ENCODE peak calls at places on chromosomes 3 and 15, in nine cellular contexts. One of them, this sample, is unnamed.

GRCh38 chr3:156171517-156172267 is 51.3 kb downstream of the KCNAB1 start:
- DNase-seq in activated T-helper 9 cell treated with anti-CD3 and anti-CD28 coated beads, Interleukin-2, amount 50 U/mL, for 16 hours: no peak
- DNase-seq in AG20443: no peak
- DNase-seq in renal cortical epithelial cell: no peak
- DNase-seq in CD8-positive, alpha-beta T cell: no peak
- DNase-seq in A549: no peak
- DNase-seq in HCT116: no peak
- DNase-seq in EL: no peak
- DNase-seq in Panc1: no peak
- DNase-seq in this sample: no peak

GRCh38 chr3:58639001-58639400 is 27.6 kb downstream of the FAM3D start:
- DNase-seq in activated T-helper 9 cell treated with anti-CD3 and anti-CD28 coated beads, Interleukin-2, amount 50 U/mL, for 16 hours: no peak
- DNase-seq in AG20443: no peak
- DNase-seq in renal cortical epithelial cell: no peak
- DNase-seq in CD8-positive, alpha-beta T cell: no peak
- DNase-seq in A549: no peak
- DNase-seq in HCT116: no peak
- DNase-seq in EL: peak
- DNase-seq in Panc1: no peak
- DNase-seq in this sample: no peak

GRCh38 chr3:138776961-138777360 is 57.8 kb downstream of the PIK3CB start:
- DNase-seq in activated T-helper 9 cell treated with anti-CD3 and anti-CD28 coated beads, Interleukin-2, amount 50 U/mL, for 16 hours: no peak
- DNase-seq in AG20443: no peak
- DNase-seq in renal cortical epithelial cell: no peak
- DNase-seq in CD8-positive, alpha-beta T cell: no peak
- DNase-seq in A549: no peak
- DNase-seq in HCT116: no peak
- DNase-seq in EL: no peak
- DNase-seq in Panc1: no peak
- DNase-seq in this sample: no peak

GRCh38 chr3:43742935-43743334 is 52.2 kb downstream of the ABHD5 start:
- DNase-seq in activated T-helper 9 cell treated with anti-CD3 and anti-CD28 coated beads, Interleukin-2, amount 50 U/mL, for 16 hours: no peak
- DNase-seq in AG20443: no peak
- DNase-seq in renal cortical epithelial cell: no peak
- DNase-seq in CD8-positive, alpha-beta T cell: no peak
- DNase-seq in A549: no peak
- DNase-seq in HCT116: no peak
- DNase-seq in EL: peak
- DNase-seq in Panc1: no peak
- DNase-seq in this sample: no peak

GRCh38 chr3:137948400-137949072 is 61.4 kb upstream of the CLDN18 start:
- DNase-seq in activated T-helper 9 cell treated with anti-CD3 and anti-CD28 coated beads, Interleukin-2, amount 50 U/mL, for 16 hours: no peak
- DNase-seq in AG20443: no peak
- DNase-seq in renal cortical epithelial cell: no peak
- DNase-seq in CD8-positive, alpha-beta T cell: no peak
- DNase-seq in A549: no peak
- DNase-seq in HCT116: no peak
- DNase-seq in EL: no peak
- DNase-seq in Panc1: no peak
- DNase-seq in this sample: no peak

GRCh38 chr15:58771621-58772235 is 626 bp downstream of the MINDY2 start:
- DNase-seq in activated T-helper 9 cell treated with anti-CD3 and anti-CD28 coated beads, Interleukin-2, amount 50 U/mL, for 16 hours: no peak
- DNase-seq in AG20443: peak
- DNase-seq in renal cortical epithelial cell: no peak
- DNase-seq in CD8-positive, alpha-beta T cell: peak
- DNase-seq in A549: peak
- DNase-seq in HCT116: no peak
- DNase-seq in EL: peak
- DNase-seq in Panc1: no peak
- DNase-seq in this sample: no peak

GRCh38 chr3:194575484-194576210 is 57.6 kb downstream of the TMEM44 start:
- DNase-seq in activated T-helper 9 cell treated with anti-CD3 and anti-CD28 coated beads, Interleukin-2, amount 50 U/mL, for 16 hours: no peak
- DNase-seq in AG20443: peak
- DNase-seq in renal cortical epithelial cell: peak
- DNase-seq in CD8-positive, alpha-beta T cell: no peak
- DNase-seq in A549: peak
- DNase-seq in HCT116: no peak
- DNase-seq in EL: peak
- DNase-seq in Panc1: no peak
- DNase-seq in this sample: no peak

GRCh38 chr3:13088020-13089006 is 15.1 kb upstream of the IQSEC1 start:
- DNase-seq in activated T-helper 9 cell treated with anti-CD3 and anti-CD28 coated beads, Interleukin-2, amount 50 U/mL, for 16 hours: no peak
- DNase-seq in AG20443: no peak
- DNase-seq in renal cortical epithelial cell: no peak
- DNase-seq in CD8-positive, alpha-beta T cell: no peak
- DNase-seq in A549: no peak
- DNase-seq in HCT116: no peak
- DNase-seq in EL: no peak
- DNase-seq in Panc1: no peak
- DNase-seq in this sample: no peak

GRCh38 chr3:177174607-177175006 is 22.7 kb downstream of the TBL1XR1 start:
- DNase-seq in activated T-helper 9 cell treated with anti-CD3 and anti-CD28 coated beads, Interleukin-2, amount 50 U/mL, for 16 hours: no peak
- DNase-seq in AG20443: no peak
- DNase-seq in renal cortical epithelial cell: no peak
- DNase-seq in CD8-positive, alpha-beta T cell: no peak
- DNase-seq in A549: no peak
- DNase-seq in HCT116: no peak
- DNase-seq in EL: no peak
- DNase-seq in Panc1: no peak
- DNase-seq in this sample: no peak

GRCh38 chr3:13869944-13870343 is 9.9 kb downstream of the WNT7A start:
- DNase-seq in activated T-helper 9 cell treated with anti-CD3 and anti-CD28 coated beads, Interleukin-2, amount 50 U/mL, for 16 hours: no peak
- DNase-seq in AG20443: no peak
- DNase-seq in renal cortical epithelial cell: no peak
- DNase-seq in CD8-positive, alpha-beta T cell: no peak
- DNase-seq in A549: no peak
- DNase-seq in HCT116: no peak
- DNase-seq in EL: no peak
- DNase-seq in Panc1: no peak
- DNase-seq in this sample: no peak

GRCh38 chr15:92449476-92449875 is 55.8 kb downstream of the ST8SIA2 start:
- DNase-seq in activated T-helper 9 cell treated with anti-CD3 and anti-CD28 coated beads, Interleukin-2, amount 50 U/mL, for 16 hours: no peak
- DNase-seq in AG20443: no peak
- DNase-seq in renal cortical epithelial cell: peak
- DNase-seq in CD8-positive, alpha-beta T cell: no peak
- DNase-seq in A549: no peak
- DNase-seq in HCT116: no peak
- DNase-seq in EL: peak
- DNase-seq in Panc1: no peak
- DNase-seq in this sample: no peak

This sample was measured in BJ.